ENCODE peak calls at places on chromosomes 1 and 21, in four cellular contexts. E, D, U and P are unnamed samples.

GRCh38 chr21:35345954-35346353 is 296.9 kb upstream of the RUNX1 start:
- DNase-seq in U (no peak), D (no peak), E (no peak), P (no peak)

GRCh38 chr1:226688056-226688748 is 50.9 kb downstream of the ITPKB start:
- DNase-seq in E (no peak), D (no peak), U (no peak), P (no peak)

GRCh38 chr1:53121319-53122172 is 20.9 kb downstream of the SLC1A7 start:
- DNase-seq in U (peak; percentile 62), D (no peak), E (no peak), P (no peak)

GRCh38 chr1:6445062-6445763 is 20.6 kb downstream of the ESPN start:
- DNase-seq in U (peak; percentile 40), D (no peak), E (no peak), P (peak; percentile 50)

GRCh38 chr1:55329091-55329490 is 113.9 kb upstream of the USP24 start:
- DNase-seq in E (no peak), U (peak; percentile 47), D (no peak), P (no peak)

GRCh38 chr1:54341763-54342162 is 64.4 kb downstream of the SSBP3 start:
- DNase-seq in D (no peak), U (no peak), E (no peak), P (no peak)

GRCh38 chr1:229544587-229544986 is 13.9 kb downstream of the ABCB10 start:
- DNase-seq in D (no peak), U (no peak), E (no peak), P (no peak)

GRCh38 chr1:167148388-167148787 is 54.5 kb downstream of the STYXL2 start:
- DNase-seq in E (no peak), D (no peak), U (no peak), P (no peak)

GRCh38 chr1:47225430-47226100 is 6.5 kb downstream of the TAL1 start:
- DNase-seq in E (no peak), D (no peak), U (no peak), P (no peak)

GRCh38 chr1:38418195-38419030 is 371.8 kb upstream of the POU3F1 start:
- DNase-seq in U (no peak), E (no peak), D (no peak), P (no peak)

GRCh38 chr1:157369808-157370521 is 182.3 kb downstream of the FCRL5 start:
- DNase-seq in E (peak; percentile 7), D (no peak), U (no peak), P (peak; percentile 55)

GRCh38 chr1:15414450-15414823 is 4.7 kb downstream of the EFHD2 start:
- DNase-seq in U (peak; percentile 24), D (no peak), E (no peak), P (no peak)
- H3K27ac ChIP-seq in U (peak overlapping the region; percentile 96), D (no peak overlapping the region), E (no peak overlapping the region), P (no peak overlapping the region)

DNA sequence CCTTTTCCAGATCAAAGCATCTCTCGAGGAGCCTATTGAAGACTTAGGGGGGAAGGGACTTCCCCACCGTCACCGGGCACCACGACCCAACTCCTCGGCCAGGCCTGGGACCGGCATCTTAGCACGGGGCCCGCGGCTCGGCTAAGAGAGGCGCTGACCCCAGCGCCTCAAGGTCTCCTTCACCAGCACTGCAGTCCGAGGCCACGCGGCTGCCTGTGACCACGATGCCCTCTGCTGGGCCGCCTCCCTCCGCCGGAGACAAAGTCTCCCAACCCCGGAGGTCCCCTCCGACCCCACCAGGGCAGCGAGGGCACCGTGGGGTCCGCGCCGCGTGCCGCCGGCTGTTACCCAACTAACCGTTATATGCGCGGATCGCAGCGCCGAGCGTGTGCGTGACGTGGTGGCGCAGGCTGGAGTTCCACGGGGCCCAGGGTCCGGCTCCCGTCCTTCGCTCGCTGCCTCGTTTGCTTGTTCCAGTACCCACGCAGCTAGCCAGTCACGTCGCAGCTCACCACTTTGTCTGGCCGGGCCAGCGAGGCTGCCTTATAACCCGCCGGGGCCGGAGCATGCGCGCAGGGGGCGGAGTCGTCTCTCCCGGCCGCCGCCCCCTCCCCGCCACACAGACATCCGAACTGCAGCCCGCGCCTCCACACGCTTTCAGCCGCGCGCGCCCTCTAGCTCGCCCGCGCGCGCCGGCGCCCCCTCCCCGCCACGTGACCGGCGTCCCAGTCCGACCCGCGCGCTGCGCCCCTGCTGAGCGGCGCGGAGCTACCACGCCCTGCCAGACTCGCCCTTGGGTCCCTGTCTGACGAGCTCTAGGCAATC is at the start of gene SLC16A1:
- DNase-seq in E (peak; percentile 87), D (peak; percentile 82), U (peak; percentile 95), P (peak; percentile 83)
- TF ChIP-seq CTCF in E (peak; percentile 40), D (peak; percentile 26), U (peak; percentile 59), P (no peak)

GRCh38 chr1:34918609-34919561 is 10.6 kb downstream of the DLGAP3 start:
- DNase-seq in U (peak; percentile 13), D (no peak), E (no peak), P (no peak)
- H3K4me3 ChIP-seq in U (no peak overlapping the region), D (no peak overlapping the region), E (no peak overlapping the region), P (no peak overlapping the region)

DNA sequence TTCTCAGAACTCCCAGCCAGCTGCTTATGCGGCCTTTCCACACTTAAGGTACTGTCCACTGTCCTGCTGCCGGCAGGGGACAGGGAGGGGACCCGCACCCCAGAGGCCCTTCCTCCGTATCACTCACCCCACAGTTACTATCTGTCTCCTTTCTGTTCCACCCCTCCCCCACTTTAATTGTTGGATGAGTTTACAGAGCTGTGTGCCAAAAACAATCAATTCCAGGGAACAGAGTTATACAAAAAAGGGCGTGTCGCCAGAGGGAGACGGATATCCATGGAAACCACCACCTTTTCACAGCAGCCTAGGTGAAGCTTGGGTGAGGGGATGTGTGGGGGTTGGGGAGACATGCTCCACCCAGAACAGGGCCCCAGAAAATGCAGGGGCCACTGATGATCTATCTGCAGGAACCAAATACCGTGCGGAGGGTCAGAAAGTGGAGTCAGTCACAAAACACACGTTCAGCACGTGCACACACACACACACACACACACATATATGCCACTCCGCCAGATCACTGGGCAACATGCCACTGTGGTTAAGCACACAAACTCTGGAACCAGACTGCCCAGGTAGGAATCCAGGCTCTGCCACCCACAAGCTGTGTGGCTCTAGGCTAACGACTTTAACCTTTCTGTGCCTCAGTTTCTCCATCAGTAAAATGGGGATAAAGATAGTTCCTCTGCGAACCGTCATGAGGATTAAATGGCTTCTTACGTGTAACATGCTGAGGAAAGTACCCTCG is 30.5 kb downstream of the CASZ1 start:
- DNase-seq in U (no peak), E (no peak), D (no peak), P (no peak)
- H3K27ac ChIP-seq in U (no peak overlapping the region), E (no peak overlapping the region), D (no peak overlapping the region), P (no peak overlapping the region)

GRCh38 chr21:42669069-42669468 is 15.6 kb downstream of the PDE9A start:
- DNase-seq in U (peak; percentile 36), D (no peak), E (no peak), P (no peak)
- TF ChIP-seq CTCF in U (peak; percentile 40), D (no peak), E (no peak), P (no peak)

GRCh38 chr1:26360051-26360806 is 6.3 kb upstream of the CRYBG2 start:
- DNase-seq in U (no peak), D (no peak), E (no peak), P (peak; percentile 65)
- H3K4me3 ChIP-seq in U (no peak overlapping the region), D (peak overlapping the region; percentile 56), E (no peak overlapping the region), P (peak overlapping the region; percentile 64)

DNA sequence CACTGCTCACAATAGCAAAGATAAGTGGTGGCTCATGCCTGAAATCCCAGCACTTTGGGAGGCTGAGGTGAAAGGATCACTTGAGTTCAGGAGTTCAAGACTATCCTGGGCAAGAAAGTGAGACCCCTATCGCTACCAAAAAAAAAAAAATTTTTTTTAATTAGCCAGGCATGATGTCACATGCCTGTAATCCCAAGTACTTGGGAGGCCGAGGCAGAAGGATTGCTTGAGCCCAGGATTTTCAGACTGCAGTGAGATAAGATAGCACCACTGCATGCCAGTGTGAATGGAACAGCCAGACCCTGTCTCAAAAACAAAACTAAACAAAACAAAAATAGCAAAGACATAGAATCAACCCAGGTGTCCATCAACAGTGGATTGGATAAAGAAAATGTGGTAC is 50.6 kb downstream of the HSF2BP start:
- DNase-seq in E (no peak), D (no peak), U (no peak), P (no peak)
- H3K27ac ChIP-seq in E (no peak overlapping the region), D (no peak overlapping the region), U (no peak overlapping the region), P (no peak overlapping the region)

DNA sequence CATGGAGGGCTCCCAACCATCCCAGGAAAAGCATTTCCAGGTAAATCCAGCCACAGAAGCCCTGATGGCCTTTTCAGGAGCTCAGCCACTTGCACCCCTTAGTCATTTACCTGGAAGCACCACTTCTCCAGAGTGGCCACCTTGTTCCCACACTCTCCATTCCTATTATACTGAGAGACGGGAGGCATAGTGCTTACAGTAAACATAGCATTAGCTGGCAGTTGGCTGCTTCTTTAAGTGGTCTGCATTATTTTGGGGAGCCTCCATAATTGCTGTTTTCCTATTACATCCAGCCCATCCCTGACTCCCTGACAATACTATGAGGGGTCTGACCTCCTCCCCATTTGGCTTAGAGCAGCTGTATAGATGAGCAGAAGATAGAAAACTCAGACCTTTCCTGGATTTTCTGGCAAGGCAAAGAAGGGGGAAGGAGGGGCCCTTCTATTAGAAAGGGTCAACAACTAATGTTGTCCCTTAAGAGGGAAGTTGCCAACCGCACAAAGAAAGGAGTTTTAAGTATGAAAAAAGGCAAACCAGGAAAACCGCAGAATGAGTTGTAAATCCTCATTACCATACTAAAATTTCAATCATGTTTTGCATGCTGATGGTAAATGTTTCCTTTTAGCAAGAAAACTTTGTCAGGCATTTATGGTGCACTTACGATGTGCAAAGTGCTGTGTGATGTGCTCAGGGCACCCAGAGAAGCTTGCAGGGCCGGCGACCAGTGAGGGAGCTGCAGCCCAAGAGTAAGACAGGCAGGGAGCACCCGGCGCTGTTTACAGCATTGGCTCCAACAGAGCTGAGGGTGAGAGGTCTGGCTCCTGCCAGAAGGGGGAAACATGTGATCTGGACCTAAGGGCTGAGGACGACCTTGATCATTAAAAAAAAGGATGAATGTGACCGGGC is 167.3 kb downstream of the ZZZ3 start:
- DNase-seq in E (no peak), D (no peak), U (peak; percentile 36), P (no peak)
- TF ChIP-seq CTCF in E (peak; percentile 37), D (no peak), U (peak; percentile 39), P (no peak)